ENCODE peak calls at places on chromosomes 4 and X, in four cellular contexts. One of them, this sample, is unnamed.

GRCh38 chr4:11341337-11342043 is 87.2 kb downstream of the HS3ST1 start:
- DNase-seq in HCT116: no peak
- DNase-seq in hepatocyte: no peak
- DNase-seq in GM23248: no peak
- DNase-seq in this sample: no peak

GRCh38 chrX:145552643-145553042 is 265.0 kb upstream of the SLITRK2 start:
- DNase-seq in HCT116: no peak
- DNase-seq in hepatocyte: no peak
- DNase-seq in GM23248: no peak
- DNase-seq in this sample: peak

GRCh38 chr4:11232004-11232403 is 196.7 kb downstream of the HS3ST1 start:
- DNase-seq in HCT116: no peak
- DNase-seq in hepatocyte: no peak
- DNase-seq in GM23248: no peak
- DNase-seq in this sample: peak

GRCh38 chrX:49001521-49002090 is 458 bp downstream of the GRIPAP1 start:
- DNase-seq in HCT116: peak
- DNase-seq in hepatocyte: peak
- DNase-seq in GM23248: peak
- DNase-seq in this sample: peak

GRCh38 chr4:84503495-84504437 is 4.7 kb upstream of the NKX6-1 start:
- DNase-seq in HCT116: peak
- DNase-seq in hepatocyte: peak
- DNase-seq in GM23248: peak
- DNase-seq in this sample: peak

GRCh38 chrX:103399744-103400143 is 23.4 kb downstream of the BEX3 start:
- DNase-seq in HCT116: no peak
- DNase-seq in hepatocyte: no peak
- DNase-seq in GM23248: peak
- DNase-seq in this sample: peak

GRCh38 chr4:147683172-147683571 is 791 bp downstream of the PRMT9 start:
- DNase-seq in HCT116: no peak
- DNase-seq in hepatocyte: peak
- DNase-seq in GM23248: peak
- DNase-seq in this sample: peak

GRCh38 chr4:67871867-67872266 is 11.9 kb downstream of the TMPRSS11D start:
- DNase-seq in HCT116: peak
- DNase-seq in hepatocyte: peak
- DNase-seq in GM23248: peak
- DNase-seq in this sample: peak

GRCh38 chr4:53925050-53925605 is 139.3 kb downstream of the CHIC2 start:
- DNase-seq in HCT116: no peak
- DNase-seq in hepatocyte: no peak
- DNase-seq in GM23248: no peak
- DNase-seq in this sample: peak

GRCh38 chrX:114619874-114620273 is 36.0 kb downstream of the HTR2C start:
- DNase-seq in HCT116: no peak
- DNase-seq in hepatocyte: peak
- DNase-seq in GM23248: peak
- DNase-seq in this sample: peak

DNA sequence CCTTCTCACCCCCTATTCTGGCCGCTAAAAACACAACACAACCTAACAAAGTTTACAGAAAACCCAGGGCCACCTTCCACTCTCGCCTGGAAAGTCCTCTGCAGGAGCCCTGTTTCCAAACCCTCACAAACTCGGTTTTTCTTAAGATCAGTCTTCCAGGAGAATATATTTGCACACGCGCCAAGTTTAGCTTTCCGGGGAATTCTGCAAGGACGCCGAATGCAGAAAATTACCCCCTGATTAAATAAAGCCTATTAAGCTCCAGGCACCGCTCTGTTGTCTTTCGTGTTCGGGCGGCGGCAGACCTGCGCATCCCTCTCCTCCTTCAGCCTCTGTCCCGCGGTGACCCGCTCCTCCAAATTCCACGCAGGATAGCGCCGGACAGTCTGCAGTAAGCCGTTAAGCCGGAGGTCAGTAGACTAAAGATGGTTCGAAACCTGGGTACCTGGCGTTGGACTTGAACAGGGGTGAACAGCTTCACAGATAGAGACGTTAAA is 5.0 kb downstream of the MSX1 start:
- DNase-seq in HCT116: no peak
- DNase-seq in hepatocyte: no peak
- DNase-seq in GM23248: no peak
- DNase-seq in this sample: no peak
- TF ChIP-seq EZH2 in HCT116: no peak
- TF ChIP-seq EZH2 in hepatocyte: no peak
- TF ChIP-seq EZH2 in GM23248: no peak
- TF ChIP-seq EZH2 in this sample: no peak

GRCh38 chrX:129958814-129959492 is 23.5 kb upstream of the BCORL1 start:
- DNase-seq in HCT116: no peak
- DNase-seq in hepatocyte: no peak
- DNase-seq in GM23248: no peak
- DNase-seq in this sample: no peak

GRCh38 chrX:129956765-129957164 is 25.7 kb upstream of the BCORL1 start:
- DNase-seq in HCT116: no peak
- DNase-seq in hepatocyte: no peak
- DNase-seq in GM23248: no peak
- DNase-seq in this sample: no peak

GRCh38 chrX:129957241-129958099 is 25.0 kb upstream of the BCORL1 start:
- DNase-seq in HCT116: peak
- DNase-seq in hepatocyte: peak
- DNase-seq in GM23248: peak
- DNase-seq in this sample: peak

GRCh38 chrX:129961180-129962083 is 21.0 kb upstream of the BCORL1 start:
- DNase-seq in HCT116: peak
- DNase-seq in hepatocyte: peak
- DNase-seq in GM23248: peak
- DNase-seq in this sample: peak

DNA sequence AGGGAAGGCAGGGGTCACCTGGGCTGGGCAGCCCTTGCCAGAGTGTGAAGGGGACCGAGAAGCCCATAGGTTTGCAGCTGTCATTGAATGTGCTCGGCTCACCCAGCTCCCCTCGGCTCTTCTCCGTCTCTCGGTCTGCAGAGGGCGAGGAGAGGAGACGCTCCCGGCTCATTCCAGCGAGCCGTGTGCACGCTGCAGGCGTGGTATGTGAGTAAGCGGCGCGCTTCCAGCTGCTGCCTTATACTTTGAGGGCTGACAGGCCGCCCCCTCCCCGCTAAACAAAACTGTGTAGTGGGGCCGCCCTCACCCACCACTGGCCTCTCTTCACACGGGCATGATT is 23.0 kb upstream of the BCORL1 start:
- DNase-seq in HCT116: no peak
- DNase-seq in hepatocyte: peak
- DNase-seq in GM23248: peak
- DNase-seq in this sample: no peak
- TF ChIP-seq EZH2 in HCT116: no peak
- TF ChIP-seq EZH2 in hepatocyte: no peak
- TF ChIP-seq EZH2 in GM23248: no peak
- TF ChIP-seq EZH2 in this sample: no peak

GRCh38 chrX:151175283-151176062 is 911 bp upstream of the GPR50 start:
- DNase-seq in HCT116: no peak
- DNase-seq in hepatocyte: no peak
- DNase-seq in GM23248: no peak
- DNase-seq in this sample: no peak
- TF ChIP-seq EZH2 in HCT116: no peak
- TF ChIP-seq EZH2 in hepatocyte: peak
- TF ChIP-seq EZH2 in GM23248: no peak
- TF ChIP-seq EZH2 in this sample: no peak

GRCh38 chr4:22857411-22857810 is 164.7 kb downstream of the GBA3 start:
- DNase-seq in HCT116: no peak
- DNase-seq in hepatocyte: no peak
- DNase-seq in GM23248: no peak
- DNase-seq in this sample: no peak

GRCh38 chr4:22859318-22859717 is 166.6 kb downstream of the GBA3 start:
- DNase-seq in HCT116: no peak
- DNase-seq in hepatocyte: no peak
- DNase-seq in GM23248: no peak
- DNase-seq in this sample: no peak
- TF ChIP-seq EZH2 in HCT116: no peak
- TF ChIP-seq EZH2 in hepatocyte: no peak
- TF ChIP-seq EZH2 in GM23248: no peak
- TF ChIP-seq EZH2 in this sample: no peak

DNA sequence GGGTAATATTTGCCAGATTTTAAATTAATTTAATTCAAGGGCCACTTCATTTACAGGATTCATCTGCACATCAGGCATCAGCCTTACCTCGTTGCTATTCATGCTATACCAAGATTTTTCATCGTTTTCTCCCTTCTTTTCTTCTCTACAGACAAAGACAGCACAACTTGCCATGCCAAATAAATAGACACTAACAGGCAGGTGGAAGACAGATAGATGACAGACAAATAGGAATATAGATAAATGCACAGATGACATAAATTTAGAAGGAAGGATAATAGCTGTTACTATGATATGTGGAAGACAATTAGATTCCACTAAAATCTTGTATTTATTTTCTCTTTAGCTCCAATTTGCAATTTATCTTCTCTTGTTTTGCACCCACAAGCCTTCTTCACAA is 164.5 kb upstream of the ARX start:
- DNase-seq in HCT116: no peak
- DNase-seq in hepatocyte: no peak
- DNase-seq in GM23248: no peak
- DNase-seq in this sample: no peak
- TF ChIP-seq EZH2 in HCT116: no peak
- TF ChIP-seq EZH2 in hepatocyte: no peak
- TF ChIP-seq EZH2 in GM23248: no peak
- TF ChIP-seq EZH2 in this sample: no peak

GRCh38 chr4:13536607-13537006 is 7.7 kb downstream of the NKX3-2 start:
- DNase-seq in HCT116: no peak
- DNase-seq in hepatocyte: no peak
- DNase-seq in GM23248: no peak
- DNase-seq in this sample: no peak

GRCh38 chr4:13537832-13538177 is 6.5 kb downstream of the NKX3-2 start:
- DNase-seq in HCT116: no peak
- DNase-seq in hepatocyte: no peak
- DNase-seq in GM23248: no peak
- DNase-seq in this sample: no peak

GRCh38 chr4:13538427-13538973 is 5.8 kb downstream of the NKX3-2 start:
- DNase-seq in HCT116: no peak
- DNase-seq in hepatocyte: no peak
- DNase-seq in GM23248: no peak
- DNase-seq in this sample: no peak

GRCh38 chr4:13535708-13536361 is 8.5 kb downstream of the NKX3-2 start:
- DNase-seq in HCT116: no peak
- DNase-seq in hepatocyte: no peak
- DNase-seq in GM23248: no peak
- DNase-seq in this sample: no peak

GRCh38 chr4:13537011-13537831 is 7.1 kb downstream of the NKX3-2 start:
- DNase-seq in HCT116: no peak
- DNase-seq in hepatocyte: no peak
- DNase-seq in GM23248: no peak
- DNase-seq in this sample: no peak
- TF ChIP-seq EZH2 in HCT116: no peak
- TF ChIP-seq EZH2 in hepatocyte: no peak
- TF ChIP-seq EZH2 in GM23248: peak
- TF ChIP-seq EZH2 in this sample: no peak

GRCh38 chrX:44130189-44130588 is 157.0 kb upstream of the NDP start:
- DNase-seq in HCT116: no peak
- DNase-seq in hepatocyte: no peak
- DNase-seq in GM23248: no peak
- DNase-seq in this sample: no peak
- TF ChIP-seq EZH2 in HCT116: no peak
- TF ChIP-seq EZH2 in hepatocyte: no peak
- TF ChIP-seq EZH2 in GM23248: no peak
- TF ChIP-seq EZH2 in this sample: no peak

DNA sequence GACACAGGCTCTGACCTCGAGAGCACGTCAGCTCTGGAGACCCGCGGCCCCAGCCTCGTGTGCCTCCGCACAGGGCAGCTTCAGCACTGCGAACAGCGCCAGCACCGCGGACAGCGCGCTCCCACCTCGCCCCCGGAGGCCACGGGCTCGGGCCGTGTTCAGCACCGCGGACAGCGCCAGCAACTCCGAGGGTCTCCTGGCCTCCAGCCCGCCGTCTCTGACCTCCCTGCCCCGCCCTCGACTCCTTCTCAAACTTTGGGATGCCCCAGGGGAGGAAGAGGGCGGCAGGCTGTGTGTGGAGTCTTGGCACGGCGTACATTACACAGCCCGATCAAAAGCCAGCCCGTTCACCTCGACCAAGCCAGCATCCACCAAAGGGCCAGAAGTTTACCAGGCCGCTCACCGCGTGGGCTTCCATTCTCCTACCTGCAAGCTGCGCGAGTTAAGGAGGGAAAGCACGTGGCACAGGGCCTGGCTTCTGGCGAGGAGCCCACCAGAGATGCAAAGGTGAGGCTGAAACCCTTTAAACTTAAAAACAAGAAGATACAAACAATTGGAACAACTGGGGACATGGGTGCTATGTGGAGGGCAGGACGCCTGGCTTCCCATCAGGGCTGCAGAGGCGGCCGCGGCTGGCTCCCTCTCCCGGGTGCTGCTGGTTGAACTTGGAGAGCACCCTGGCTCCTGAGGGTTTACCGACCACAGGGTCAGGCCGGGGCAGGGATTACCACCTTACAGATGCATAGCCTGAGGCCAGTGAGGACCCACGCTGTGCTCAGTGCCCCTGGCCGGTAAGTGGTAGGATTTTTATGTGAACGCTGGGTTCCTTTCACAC is 4.5 kb upstream of the NKX1-1 start:
- DNase-seq in HCT116: no peak
- DNase-seq in hepatocyte: peak
- DNase-seq in GM23248: peak
- DNase-seq in this sample: peak
- TF ChIP-seq EZH2 in HCT116: no peak
- TF ChIP-seq EZH2 in hepatocyte: no peak
- TF ChIP-seq EZH2 in GM23248: no peak
- TF ChIP-seq EZH2 in this sample: no peak

GRCh38 chrX:32592786-32593185 is 618.6 kb downstream of the DMD start:
- DNase-seq in HCT116: no peak
- DNase-seq in hepatocyte: no peak
- DNase-seq in GM23248: no peak
- DNase-seq in this sample: no peak

GRCh38 chrX:32591589-32591988 is 619.8 kb downstream of the DMD start:
- DNase-seq in HCT116: no peak
- DNase-seq in hepatocyte: no peak
- DNase-seq in GM23248: no peak
- DNase-seq in this sample: no peak
- TF ChIP-seq EZH2 in HCT116: no peak
- TF ChIP-seq EZH2 in hepatocyte: no peak
- TF ChIP-seq EZH2 in GM23248: no peak
- TF ChIP-seq EZH2 in this sample: no peak

This sample was measured in PC-3.